ENCODE peak calls at places on chromosome 18, in four cellular contexts. U is H1, C is K562, O is HepG2. Z is an unnamed sample.

GRCh38 chr18:7877609-7878008 is 310.5 kb downstream of the PTPRM start:
- DNase-seq in U (no peak), C (no peak), O (peak; percentile 58), Z (peak; percentile 24)

GRCh38 chr18:31498450-31499156 is 626 bp downstream of the DSG2 start:
- DNase-seq in U (no peak), C (peak; percentile 55), O (no peak), Z (no peak)

GRCh38 chr18:79986726-79987125 is 1.6 kb downstream of the TXNL4A start:
- DNase-seq in U (no peak), C (no peak), O (no peak), Z (no peak)

GRCh38 chr18:45839415-45840395 is 14.2 kb downstream of the SIGLEC15 start:
- DNase-seq in U (no peak), C (peak; percentile 25), O (peak; percentile 23), Z (peak; percentile 63)

GRCh38 chr18:8857806-8858205 is 152.4 kb downstream of the MTCL1 start:
- DNase-seq in U (no peak), C (no peak), O (no peak), Z (no peak)

GRCh38 chr18:2240311-2240705 is 331.0 kb downstream of the METTL4 start:
- DNase-seq in U (no peak), C (no peak), O (no peak), Z (no peak)

GRCh38 chr18:9403795-9404564 is 69.4 kb downstream of the TWSG1 start:
- DNase-seq in U (no peak), C (peak; percentile 59), O (peak; percentile 54), Z (no peak)

GRCh38 chr18:11859903-11860407 is 8.7 kb downstream of the CHMP1B start:
- DNase-seq in U (no peak), C (peak; percentile 64), O (peak; percentile 83), Z (peak; percentile 67)

GRCh38 chr18:49949991-49950395 is 136.7 kb upstream of the ACAA2 start:
- DNase-seq in U (no peak), C (no peak), O (no peak), Z (no peak)

GRCh38 chr18:12408247-12408869 is 629 bp downstream of the PRELID3A start:
- DNase-seq in U (no peak), C (peak; percentile 52), O (no peak), Z (peak; percentile 19)

GRCh38 chr18:2657043-2657512 is 1.6 kb downstream of the SMCHD1 start:
- DNase-seq in U (no peak), C (no peak), O (no peak), Z (no peak)

GRCh38 chr18:63106727-63107126 is 212.8 kb downstream of the BCL2 start:
- DNase-seq in U (no peak), C (no peak), O (no peak), Z (no peak)

GRCh38 chr18:36328385-36328858 is 30.9 kb downstream of the FHOD3 start:
- DNase-seq in U (no peak), C (no peak), O (no peak), Z (no peak)

GRCh38 chr18:23967321-23968089 is 47.0 kb upstream of the TTC39C start:
- DNase-seq in U (no peak), C (no peak), O (no peak), Z (no peak)

GRCh38 chr18:50473896-50474295 is 86.0 kb upstream of the MAPK4 start:
- DNase-seq in U (no peak), C (no peak), O (no peak), Z (no peak)

GRCh38 chr18:5892772-5893431 is 2.4 kb downstream of the TMEM200C start:
- DNase-seq in U (no peak), C (no peak), O (no peak), Z (no peak)

GRCh38 chr18:37405772-37406171 is 159.8 kb downstream of the CELF4 start:
- DNase-seq in U (no peak), C (no peak), O (no peak), Z (no peak)

GRCh38 chr18:5444269-5444668 is 99.5 kb downstream of the EPB41L3 start:
- DNase-seq in U (no peak), C (no peak), O (no peak), Z (no peak)

GRCh38 chr18:13441731-13442130 is 223.2 kb downstream of the LDLRAD4 start:
- DNase-seq in U (no peak), C (no peak), O (no peak), Z (no peak)

GRCh38 chr18:37299471-37300304 is 265.9 kb downstream of the CELF4 start:
- DNase-seq in U (no peak), C (peak; percentile 89), O (peak; percentile 97), Z (peak; percentile 92)

GRCh38 chr18:62070306-62070705 is 116.5 kb downstream of the PIGN start:
- DNase-seq in U (no peak), C (no peak), O (no peak), Z (no peak)

GRCh38 chr18:12879840-12880531 is 4.1 kb downstream of the PTPN2 start:
- DNase-seq in U (no peak), C (peak; percentile 18), O (no peak), Z (no peak)

GRCh38 chr18:46677609-46678470 is 20.8 kb upstream of the LOXHD1 start:
- DNase-seq in U (no peak), C (no peak), O (no peak), Z (peak; percentile 6)

GRCh38 chr18:31992836-31993575 is 25.6 kb upstream of the RNF125 start:
- DNase-seq in U (peak; percentile 15), C (no peak), O (no peak), Z (no peak)

GRCh38 chr18:7945882-7946281 is 378.8 kb downstream of the PTPRM start:
- DNase-seq in U (no peak), C (no peak), O (peak; percentile 33), Z (peak; percentile 57)

GRCh38 chr18:9091066-9091476 is 11.4 kb upstream of the NDUFV2 start:
- DNase-seq in U (no peak), C (no peak), O (no peak), Z (no peak)

GRCh38 chr18:78542204-78542603 is 437.4 kb upstream of the SALL3 start:
- DNase-seq in U (no peak), C (no peak), O (no peak), Z (peak; percentile 1)

GRCh38 chr18:36672437-36673344 is 156.1 kb downstream of the TPGS2 start:
- DNase-seq in U (no peak), C (no peak), O (no peak), Z (no peak)

GRCh38 chr18:63433349-63433866 is 11.1 kb upstream of the VPS4B start:
- DNase-seq in U (no peak), C (no peak), O (no peak), Z (no peak)

GRCh38 chr18:23763343-23763742 is 74.1 kb downstream of the LAMA3 start:
- DNase-seq in U (no peak), C (no peak), O (no peak), Z (no peak)

GRCh38 chr18:34764451-34764850 is 54.4 kb downstream of the DTNA start:
- DNase-seq in U (no peak), C (no peak), O (no peak), Z (no peak)

GRCh38 chr18:11996190-11996754 is 15.0 kb downstream of the IMPA2 start:
- DNase-seq in U (no peak), C (no peak), O (no peak), Z (no peak)

GRCh38 chr18:60987963-60988362 is 345.3 kb upstream of the CDH20 start:
- DNase-seq in U (no peak), C (no peak), O (no peak), Z (no peak)

GRCh38 chr18:13235981-13236380 is 17.4 kb downstream of the LDLRAD4 start:
- DNase-seq in U (no peak), C (no peak), O (no peak), Z (no peak)

GRCh38 chr18:8730080-8730827 is 24.9 kb downstream of the MTCL1 start:
- DNase-seq in U (no peak), C (peak; percentile 92), O (peak; percentile 91), Z (peak; percentile 53)

GRCh38 chr18:78996741-78997490 is 17.3 kb downstream of the SALL3 start:
- DNase-seq in U (no peak), C (no peak), O (no peak), Z (no peak)

GRCh38 chr18:24118750-24119577 is 19.9 kb upstream of the CABYR start:
- DNase-seq in U (no peak), C (peak; percentile 81), O (peak; percentile 70), Z (peak; percentile 72)

GRCh38 chr18:37846996-37847395 is 281.4 kb upstream of the CELF4 start:
- DNase-seq in U (no peak), C (no peak), O (no peak), Z (no peak)

DNA sequence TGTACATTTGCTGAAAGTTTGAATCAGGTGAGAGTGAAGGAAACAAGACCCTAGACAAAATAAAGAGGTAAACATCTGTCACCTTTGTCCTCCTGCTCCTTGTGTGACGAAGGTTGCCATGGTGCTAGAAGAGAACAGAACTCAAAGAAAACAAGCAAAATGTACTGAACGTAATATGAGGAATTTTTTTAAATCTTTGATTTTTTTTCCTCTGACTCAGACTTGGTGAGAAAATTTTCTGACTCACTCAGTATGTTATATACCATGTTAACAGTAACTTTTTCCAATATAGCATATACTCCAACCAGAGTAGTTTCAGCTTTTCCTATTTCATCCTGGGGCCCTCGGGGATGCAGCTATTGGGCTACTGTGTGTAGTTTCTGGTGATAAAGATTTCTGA is 2114.6 kb upstream of the PIK3C3 start:
- DNase-seq in U (no peak), C (no peak), O (no peak), Z (no peak)
- TF ChIP-seq MAX in U (no peak), C (no peak), O (no peak), Z (no peak)

GRCh38 chr18:59001166-59001565 is 136.5 kb downstream of the ZNF532 start:
- DNase-seq in U (no peak), C (no peak), O (no peak), Z (no peak)

GRCh38 chr18:58998421-58999203 is 133.9 kb downstream of the ZNF532 start:
- DNase-seq in U (no peak), C (no peak), O (no peak), Z (peak; percentile 42)

GRCh38 chr18:58995663-58996062 is 131.0 kb downstream of the ZNF532 start:
- DNase-seq in U (no peak), C (no peak), O (no peak), Z (no peak)

GRCh38 chr18:58996131-58996632 is 131.5 kb downstream of the ZNF532 start:
- DNase-seq in U (no peak), C (no peak), O (no peak), Z (no peak)

GRCh38 chr18:58997811-58998337 is 133.2 kb downstream of the ZNF532 start:
- DNase-seq in U (no peak), C (no peak), O (no peak), Z (no peak)
- TF ChIP-seq PHF8 in U (no peak), C (no peak), O (no peak), Z (no peak)

GRCh38 chr18:26544459-26544858 is 3.9 kb downstream of the KCTD1 start:
- DNase-seq in U (no peak), C (no peak), O (no peak), Z (no peak)
- H3K4me3 ChIP-seq in U (no peak overlapping the region), C (no peak overlapping the region), O (no peak overlapping the region), Z (peak overlapping the region; percentile 91)

GRCh38 chr18:48659188-48660009 is 120.6 kb downstream of the CTIF start:
- DNase-seq in U (no peak), C (no peak), O (no peak), Z (no peak)
- TF ChIP-seq MAX in U (no peak), C (no peak), O (no peak), Z (no peak)

GRCh38 chr18:74303936-74304335 is 11.7 kb upstream of the C18orf63 start:
- DNase-seq in U (no peak), C (no peak), O (no peak), Z (no peak)

GRCh38 chr18:74303306-74303705 is 11.5 kb upstream of the CYB5A start:
- DNase-seq in U (no peak), C (no peak), O (no peak), Z (no peak)

GRCh38 chr18:74294526-74294925 is 2.8 kb upstream of the CYB5A start:
- DNase-seq in U (no peak), C (no peak), O (no peak), Z (no peak)

GRCh38 chr18:74299162-74299561 is 7.4 kb upstream of the CYB5A start:
- DNase-seq in U (no peak), C (no peak), O (no peak), Z (no peak)

GRCh38 chr18:74299746-74300145 is 8.0 kb upstream of the CYB5A start:
- DNase-seq in U (no peak), C (no peak), O (peak; percentile 36), Z (no peak)
- TF ChIP-seq PHF8 in U (no peak), C (no peak), O (no peak), Z (no peak)